ENCODE peak calls at places on chromosomes 1 and 21, in six cellular contexts. One of them, this sample, is unnamed.

GRCh38 chr21:28018741-28019669 is 973.7 kb downstream of the LTN1 start:
- DNase-seq in mucosa of descending colon: no peak
- DNase-seq in tibial nerve: no peak
- DNase-seq in hepatocyte: peak; percentile 12
- DNase-seq in fibroblast of pulmonary artery: no peak
- DNase-seq in A549: no peak
- DNase-seq in this sample: no peak

GRCh38 chr1:15678578-15678977 is 5.5 kb upstream of the PLEKHM2 start:
- DNase-seq in mucosa of descending colon: no peak
- DNase-seq in tibial nerve: no peak
- DNase-seq in hepatocyte: peak; percentile 44
- DNase-seq in fibroblast of pulmonary artery: peak; percentile 80
- DNase-seq in A549: peak; percentile 75
- DNase-seq in this sample: peak; percentile 51

GRCh38 chr1:998905-999796 is 746 bp downstream of the HES4 start:
- DNase-seq in mucosa of descending colon: peak; percentile 66
- DNase-seq in tibial nerve: no peak
- DNase-seq in hepatocyte: peak; percentile 76
- DNase-seq in fibroblast of pulmonary artery: peak; percentile 46
- DNase-seq in A549: no peak
- DNase-seq in this sample: peak; percentile 71

GRCh38 chr21:37087188-37087587 is 14.1 kb downstream of the TTC3 start:
- DNase-seq in mucosa of descending colon: no peak
- DNase-seq in tibial nerve: peak; percentile 42
- DNase-seq in hepatocyte: peak; percentile 64
- DNase-seq in fibroblast of pulmonary artery: peak; percentile 77
- DNase-seq in A549: peak; percentile 66
- DNase-seq in this sample: no peak

GRCh38 chr1:159900086-159900680 is at the start of gene CFAP45:
- DNase-seq in mucosa of descending colon: peak; percentile 91
- DNase-seq in tibial nerve: peak; percentile 60
- DNase-seq in hepatocyte: peak; percentile 95
- DNase-seq in fibroblast of pulmonary artery: peak; percentile 82
- DNase-seq in A549: peak; percentile 59
- DNase-seq in this sample: peak; percentile 93

GRCh38 chr1:75724472-75725022 is at the start of gene ACADM:
- DNase-seq in mucosa of descending colon: peak; percentile 95
- DNase-seq in tibial nerve: peak; percentile 78
- DNase-seq in hepatocyte: peak; percentile 93
- DNase-seq in fibroblast of pulmonary artery: peak; percentile 75
- DNase-seq in A549: peak; percentile 76
- DNase-seq in this sample: peak; percentile 96

GRCh38 chr21:29155118-29155932 is 24.9 kb downstream of the MAP3K7CL start:
- DNase-seq in mucosa of descending colon: no peak
- DNase-seq in tibial nerve: peak; percentile 36
- DNase-seq in hepatocyte: no peak
- DNase-seq in fibroblast of pulmonary artery: peak; percentile 80
- DNase-seq in A549: no peak
- DNase-seq in this sample: peak; percentile 71

GRCh38 chr1:155989242-155989991 is 11.1 kb upstream of the ARHGEF2 start:
- DNase-seq in mucosa of descending colon: peak; percentile 87
- DNase-seq in tibial nerve: peak; percentile 74
- DNase-seq in hepatocyte: peak; percentile 75
- DNase-seq in fibroblast of pulmonary artery: peak; percentile 78
- DNase-seq in A549: peak; percentile 71
- DNase-seq in this sample: peak; percentile 85

GRCh38 chr1:3463013-3463385 is 8.5 kb downstream of the ARHGEF16 start:
- DNase-seq in mucosa of descending colon: peak; percentile 32
- DNase-seq in tibial nerve: no peak
- DNase-seq in hepatocyte: no peak
- DNase-seq in fibroblast of pulmonary artery: no peak
- DNase-seq in A549: no peak
- DNase-seq in this sample: peak; percentile 60

GRCh38 chr21:36989699-36990507 is 16.6 kb upstream of the RIPPLY3 start:
- DNase-seq in mucosa of descending colon: peak; percentile 97
- DNase-seq in tibial nerve: peak; percentile 80
- DNase-seq in hepatocyte: peak; percentile 96
- DNase-seq in fibroblast of pulmonary artery: peak; percentile 94
- DNase-seq in A549: peak; percentile 91
- DNase-seq in this sample: peak; percentile 98

GRCh38 chr1:54806931-54807611 is 5.9 kb upstream of the TTC22 start:
- DNase-seq in mucosa of descending colon: peak; percentile 58
- DNase-seq in tibial nerve: no peak
- DNase-seq in hepatocyte: no peak
- DNase-seq in fibroblast of pulmonary artery: no peak
- DNase-seq in A549: no peak
- DNase-seq in this sample: no peak

GRCh38 chr1:213123532-213123931 is 72.5 kb downstream of the RPS6KC1 start:
- DNase-seq in mucosa of descending colon: no peak
- DNase-seq in tibial nerve: no peak
- DNase-seq in hepatocyte: peak; percentile 34
- DNase-seq in fibroblast of pulmonary artery: peak; percentile 68
- DNase-seq in A549: peak; percentile 34
- DNase-seq in this sample: no peak

GRCh38 chr1:151371744-151372410 is 628 bp downstream of the SELENBP1 start:
- DNase-seq in mucosa of descending colon: peak; percentile 79
- DNase-seq in tibial nerve: no peak
- DNase-seq in hepatocyte: peak; percentile 45
- DNase-seq in fibroblast of pulmonary artery: peak; percentile 75
- DNase-seq in A549: peak; percentile 39
- DNase-seq in this sample: peak; percentile 83

GRCh38 chr21:32457962-32458361 is 45.5 kb downstream of the EVA1C start:
- DNase-seq in mucosa of descending colon: no peak
- DNase-seq in tibial nerve: no peak
- DNase-seq in hepatocyte: no peak
- DNase-seq in fibroblast of pulmonary artery: no peak
- DNase-seq in A549: no peak
- DNase-seq in this sample: no peak

GRCh38 chr1:113140588-113141446 is 67.8 kb downstream of the LRIG2 start:
- DNase-seq in mucosa of descending colon: peak; percentile 61
- DNase-seq in tibial nerve: peak; percentile 82
- DNase-seq in hepatocyte: peak; percentile 83
- DNase-seq in fibroblast of pulmonary artery: peak; percentile 79
- DNase-seq in A549: peak; percentile 60
- DNase-seq in this sample: peak; percentile 64

GRCh38 chr1:75542818-75543570 is 67.9 kb downstream of the SLC44A5 start:
- DNase-seq in mucosa of descending colon: no peak
- DNase-seq in tibial nerve: no peak
- DNase-seq in hepatocyte: no peak
- DNase-seq in fibroblast of pulmonary artery: peak; percentile 46
- DNase-seq in A549: no peak
- DNase-seq in this sample: no peak

GRCh38 chr21:34941162-34941561 is 107.9 kb downstream of the RUNX1 start:
- DNase-seq in mucosa of descending colon: no peak
- DNase-seq in tibial nerve: no peak
- DNase-seq in hepatocyte: no peak
- DNase-seq in fibroblast of pulmonary artery: no peak
- DNase-seq in A549: no peak
- DNase-seq in this sample: no peak

GRCh38 chr1:51576085-51576444 is 40.8 kb upstream of the OSBPL9 start:
- DNase-seq in mucosa of descending colon: no peak
- DNase-seq in tibial nerve: no peak
- DNase-seq in hepatocyte: no peak
- DNase-seq in fibroblast of pulmonary artery: no peak
- DNase-seq in A549: no peak
- DNase-seq in this sample: no peak

GRCh38 chr1:45134468-45134873 is 71.9 kb downstream of the ZSWIM5 start:
- DNase-seq in mucosa of descending colon: no peak
- DNase-seq in tibial nerve: no peak
- DNase-seq in hepatocyte: peak; percentile 50
- DNase-seq in fibroblast of pulmonary artery: no peak
- DNase-seq in A549: peak; percentile 4
- DNase-seq in this sample: no peak

GRCh38 chr1:212256404-212256803 is 28.8 kb upstream of the PPP2R5A start:
- DNase-seq in mucosa of descending colon: no peak
- DNase-seq in tibial nerve: no peak
- DNase-seq in hepatocyte: no peak
- DNase-seq in fibroblast of pulmonary artery: no peak
- DNase-seq in A549: no peak
- DNase-seq in this sample: no peak

GRCh38 chr1:105270966-105271365 is 1521.3 kb downstream of the AMY1C start:
- DNase-seq in mucosa of descending colon: no peak
- DNase-seq in tibial nerve: no peak
- DNase-seq in hepatocyte: no peak
- DNase-seq in fibroblast of pulmonary artery: no peak
- DNase-seq in A549: no peak
- DNase-seq in this sample: no peak

GRCh38 chr1:93196591-93196990 is 16.1 kb downstream of the CCDC18 start:
- DNase-seq in mucosa of descending colon: no peak
- DNase-seq in tibial nerve: no peak
- DNase-seq in hepatocyte: no peak
- DNase-seq in fibroblast of pulmonary artery: peak; percentile 43
- DNase-seq in A549: no peak
- DNase-seq in this sample: no peak

GRCh38 chr1:83097715-83098613 is 901.0 kb downstream of the TTLL7 start:
- DNase-seq in mucosa of descending colon: no peak
- DNase-seq in tibial nerve: no peak
- DNase-seq in hepatocyte: peak; percentile 18
- DNase-seq in fibroblast of pulmonary artery: no peak
- DNase-seq in A549: no peak
- DNase-seq in this sample: no peak

GRCh38 chr1:197486948-197487347 is 218.9 kb downstream of the CRB1 start:
- DNase-seq in mucosa of descending colon: no peak
- DNase-seq in tibial nerve: no peak
- DNase-seq in hepatocyte: peak; percentile 20
- DNase-seq in fibroblast of pulmonary artery: peak; percentile 58
- DNase-seq in A549: no peak
- DNase-seq in this sample: no peak

GRCh38 chr1:2110191-2110737 is 60.1 kb downstream of the PRKCZ start:
- DNase-seq in mucosa of descending colon: peak; percentile 1
- DNase-seq in tibial nerve: no peak
- DNase-seq in hepatocyte: no peak
- DNase-seq in fibroblast of pulmonary artery: no peak
- DNase-seq in A549: no peak
- DNase-seq in this sample: peak; percentile 57

GRCh38 chr1:91535441-91535840 is 34.8 kb downstream of the CDC7 start:
- DNase-seq in mucosa of descending colon: no peak
- DNase-seq in tibial nerve: no peak
- DNase-seq in hepatocyte: no peak
- DNase-seq in fibroblast of pulmonary artery: no peak
- DNase-seq in A549: no peak
- DNase-seq in this sample: no peak

GRCh38 chr1:194829492-194829891 is 1643.1 kb upstream of the B3GALT2 start:
- DNase-seq in mucosa of descending colon: no peak
- DNase-seq in tibial nerve: no peak
- DNase-seq in hepatocyte: no peak
- DNase-seq in fibroblast of pulmonary artery: peak; percentile 3
- DNase-seq in A549: no peak
- DNase-seq in this sample: no peak

GRCh38 chr1:67987046-67987799 is 63.2 kb downstream of the DIRAS3 start:
- DNase-seq in mucosa of descending colon: no peak
- DNase-seq in tibial nerve: no peak
- DNase-seq in hepatocyte: peak; percentile 13
- DNase-seq in fibroblast of pulmonary artery: peak; percentile 94
- DNase-seq in A549: peak; percentile 87
- DNase-seq in this sample: no peak

GRCh38 chr1:200535605-200536004 is 84.9 kb downstream of the KIF14 start:
- DNase-seq in mucosa of descending colon: no peak
- DNase-seq in tibial nerve: no peak
- DNase-seq in hepatocyte: no peak
- DNase-seq in fibroblast of pulmonary artery: peak; percentile 17
- DNase-seq in A549: peak; percentile 64
- DNase-seq in this sample: no peak

GRCh38 chr1:245690946-245691456 is 536.2 kb downstream of the KIF26B start:
- DNase-seq in mucosa of descending colon: no peak
- DNase-seq in tibial nerve: no peak
- DNase-seq in hepatocyte: no peak
- DNase-seq in fibroblast of pulmonary artery: no peak
- DNase-seq in A549: no peak
- DNase-seq in this sample: no peak
- H3K4me3 ChIP-seq in mucosa of descending colon: no peak overlapping the region
- H3K4me3 ChIP-seq in tibial nerve: no peak overlapping the region
- H3K4me3 ChIP-seq in hepatocyte: no peak overlapping the region
- H3K4me3 ChIP-seq in fibroblast of pulmonary artery: no peak overlapping the region
- H3K4me3 ChIP-seq in A549: no peak overlapping the region
- H3K4me3 ChIP-seq in this sample: no peak overlapping the region

DNA sequence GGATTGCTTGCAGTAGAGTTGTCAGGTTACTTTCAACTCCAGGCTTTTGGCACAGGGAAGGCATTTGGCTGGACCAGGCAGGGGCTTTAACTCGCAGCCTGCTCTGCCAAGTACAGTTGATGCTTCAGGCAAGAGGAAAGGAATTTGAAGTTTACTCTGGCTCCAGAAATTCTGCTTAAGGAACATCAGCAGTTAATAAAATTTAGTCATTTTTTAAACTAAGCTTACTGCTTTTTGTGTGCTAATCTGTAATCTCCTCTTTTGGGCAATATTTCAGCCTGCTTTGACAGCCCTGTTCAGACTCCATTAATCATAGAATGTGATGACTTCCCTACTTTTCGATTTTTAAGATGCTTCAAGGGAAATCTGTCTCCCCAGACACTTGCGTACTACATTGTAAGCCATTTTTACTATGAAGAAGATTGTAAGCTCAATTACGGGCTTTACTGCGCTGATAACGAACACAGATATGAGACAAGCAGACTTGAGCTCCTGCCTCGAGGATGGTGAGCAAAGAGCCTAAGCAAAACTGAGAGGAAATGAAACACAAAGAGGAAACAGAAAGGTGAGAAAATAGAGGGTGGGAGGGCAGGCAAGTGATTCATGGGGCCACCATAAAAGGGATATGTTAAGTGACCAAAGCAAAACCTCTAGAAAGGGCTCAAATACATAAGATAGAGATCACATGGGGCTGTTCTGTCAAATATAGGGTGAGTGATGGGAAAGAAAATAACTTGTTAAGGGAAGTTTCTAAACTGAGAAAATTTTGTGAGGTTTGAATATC is 76.6 kb upstream of the VAV3 start:
- DNase-seq in mucosa of descending colon: no peak
- DNase-seq in tibial nerve: no peak
- DNase-seq in hepatocyte: peak; percentile 45
- DNase-seq in fibroblast of pulmonary artery: no peak
- DNase-seq in A549: no peak
- DNase-seq in this sample: no peak
- H3K4me3 ChIP-seq in mucosa of descending colon: no peak overlapping the region
- H3K4me3 ChIP-seq in tibial nerve: no peak overlapping the region
- H3K4me3 ChIP-seq in hepatocyte: no peak overlapping the region
- H3K4me3 ChIP-seq in fibroblast of pulmonary artery: no peak overlapping the region
- H3K4me3 ChIP-seq in A549: no peak overlapping the region
- H3K4me3 ChIP-seq in this sample: no peak overlapping the region

GRCh38 chr1:183869671-183870070 is 64.8 kb downstream of the RGL1 start:
- DNase-seq in mucosa of descending colon: no peak
- DNase-seq in tibial nerve: no peak
- DNase-seq in hepatocyte: no peak
- DNase-seq in fibroblast of pulmonary artery: no peak
- DNase-seq in A549: no peak
- DNase-seq in this sample: no peak
- H3K4me3 ChIP-seq in mucosa of descending colon: no peak overlapping the region
- H3K4me3 ChIP-seq in tibial nerve: no peak overlapping the region
- H3K4me3 ChIP-seq in hepatocyte: no peak overlapping the region
- H3K4me3 ChIP-seq in fibroblast of pulmonary artery: no peak overlapping the region
- H3K4me3 ChIP-seq in A549: no peak overlapping the region
- H3K4me3 ChIP-seq in this sample: no peak overlapping the region

DNA sequence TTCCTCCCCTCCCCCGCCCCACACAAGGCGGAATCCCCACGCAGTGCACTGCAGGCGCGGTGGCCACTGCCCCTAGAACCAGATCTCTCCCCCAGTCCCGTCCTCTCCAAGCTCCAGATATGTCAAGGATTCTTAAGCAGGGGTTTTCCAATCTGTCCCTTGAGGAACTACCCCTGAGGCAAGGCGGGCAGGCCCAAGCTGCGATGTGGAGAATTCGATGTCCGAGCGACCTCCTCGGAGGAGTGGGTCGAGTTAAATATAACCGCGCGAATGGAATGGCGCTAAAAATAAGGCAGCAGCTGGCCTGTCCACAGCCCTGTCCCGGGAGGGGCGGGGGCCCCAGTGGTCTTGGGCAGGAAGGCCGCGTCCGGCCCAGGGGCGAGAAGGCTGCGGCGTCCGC is 5.8 kb upstream of the FOXD3 start:
- DNase-seq in mucosa of descending colon: no peak
- DNase-seq in tibial nerve: no peak
- DNase-seq in hepatocyte: no peak
- DNase-seq in fibroblast of pulmonary artery: no peak
- DNase-seq in A549: no peak
- DNase-seq in this sample: no peak
- H3K4me3 ChIP-seq in mucosa of descending colon: no peak overlapping the region
- H3K4me3 ChIP-seq in tibial nerve: peak overlapping the region; percentile 35
- H3K4me3 ChIP-seq in hepatocyte: no peak overlapping the region
- H3K4me3 ChIP-seq in fibroblast of pulmonary artery: no peak overlapping the region
- H3K4me3 ChIP-seq in A549: peak overlapping the region; percentile 74
- H3K4me3 ChIP-seq in this sample: no peak overlapping the region